ENCODE peak calls at places on chromosomes 7 and 10, in four cellular contexts. C, T, R and X are unnamed samples.

GRCh38 chr7:30789334-30789711 is 18.1 kb downstream of the MINDY4 start:
- DNase-seq in T (no peak), R (no peak), C (no peak), X (no peak)

GRCh38 chr7:156785998-156786543 is 106.9 kb downstream of the LMBR1 start:
- DNase-seq in T (no peak), C (no peak), R (no peak), X (no peak)

GRCh38 chr7:142646274-142646895 is 102.9 kb upstream of the PRSS1 start:
- DNase-seq in T (no peak), C (no peak), R (no peak), X (no peak)

GRCh38 chr10:51010977-51011376 is 63.3 kb upstream of the PRKG1 start:
- DNase-seq in C (peak), T (no peak), R (no peak), X (peak)

GRCh38 chr10:77554996-77555397 is 82.6 kb downstream of the KCNMA1 start:
- DNase-seq in T (no peak), R (no peak), C (no peak), X (no peak)

GRCh38 chr10:3366735-3367405 is 194.3 kb upstream of the PITRM1 start:
- DNase-seq in C (no peak), T (no peak), R (no peak), X (no peak)

GRCh38 chr7:16264036-16264435 is 157.3 kb downstream of the CRPPA start:
- DNase-seq in C (no peak), T (no peak), R (no peak), X (no peak)

GRCh38 chr7:55504093-55504859 is 68.0 kb downstream of the VOPP1 start:
- DNase-seq in C (no peak), R (no peak), T (no peak), X (peak)

GRCh38 chr10:35422236-35422635 is 85.9 kb downstream of the CCNY start:
- DNase-seq in R (no peak), T (no peak), C (no peak), X (no peak)

GRCh38 chr7:54877683-54878082 is 118.7 kb upstream of the SEC61G start:
- DNase-seq in T (no peak), C (no peak), R (no peak), X (peak)

GRCh38 chr10:24344695-24345473 is 135.9 kb downstream of the KIAA1217 start:
- DNase-seq in R (no peak), T (no peak), C (no peak), X (no peak)

GRCh38 chr7:109503421-109503820 is 933.7 kb downstream of the DNAJB9 start:
- DNase-seq in R (no peak), C (no peak), T (no peak), X (no peak)

GRCh38 chr10:72379776-72380175 is 25.1 kb upstream of the DNAJB12 start:
- DNase-seq in C (no peak), T (no peak), R (no peak), X (no peak)

GRCh38 chr7:127504715-127505114 is 80.7 kb downstream of the GCC1 start:
- DNase-seq in C (peak), R (no peak), T (no peak), X (peak)

GRCh38 chr10:79179404-79180309 is 110.9 kb downstream of the ZMIZ1 start:
- DNase-seq in R (no peak), T (no peak), C (peak), X (peak)

GRCh38 chr10:47456096-47456485 is 27.8 kb downstream of the ANXA8 start:
- DNase-seq in T (no peak), R (no peak), C (no peak), X (no peak)

GRCh38 chr7:115340828-115341227 is 418.9 kb downstream of the MDFIC start:
- DNase-seq in T (peak), R (peak), C (no peak), X (no peak)

GRCh38 chr7:105050493-105050892 is 36.5 kb downstream of the KMT2E start:
- DNase-seq in C (no peak), T (no peak), R (no peak), X (no peak)

GRCh38 chr10:79413196-79413595 is 32.2 kb downstream of the ZCCHC24 start:
- DNase-seq in R (no peak), T (no peak), C (no peak), X (no peak)

GRCh38 chr7:69739906-69740545 is 141.8 kb downstream of the AUTS2 start:
- DNase-seq in R (no peak), C (no peak), T (no peak), X (no peak)

GRCh38 chr7:44096326-44096881 is 7.7 kb upstream of the AEBP1 start:
- DNase-seq in R (no peak), C (no peak), T (no peak), X (no peak)

GRCh38 chr10:8045728-8046494 is 8.6 kb upstream of the GATA3 start:
- DNase-seq in T (no peak), C (no peak), R (no peak), X (no peak)

GRCh38 chr10:75955953-75956352 is 524.5 kb downstream of the LRMDA start:
- DNase-seq in R (no peak), T (no peak), C (no peak), X (no peak)

GRCh38 chr10:102421645-102422585 is 1.3 kb downstream of the FBXL15 start:
- DNase-seq in C (peak), T (no peak), R (no peak), X (peak)

GRCh38 chr7:2717293-2717904 is 29.4 kb downstream of the AMZ1 start:
- DNase-seq in C (peak), R (peak), T (no peak), X (no peak)

GRCh38 chr10:132918264-132918616 is 24.1 kb downstream of the CFAP46 start:
- DNase-seq in R (no peak), C (no peak), T (no peak), X (no peak)

GRCh38 chr10:117745301-117745700 is 202.8 kb downstream of the EMX2 start:
- DNase-seq in R (no peak), C (no peak), T (no peak), X (no peak)

GRCh38 chr7:28301148-28301641 is 111.1 kb upstream of the CREB5 start:
- DNase-seq in C (no peak), R (no peak), T (peak), X (no peak)

GRCh38 chr10:86227501-86228258 is 138.9 kb downstream of the GRID1 start:
- DNase-seq in C (no peak), T (no peak), R (no peak), X (no peak)